ENCODE peak calls at places on chromosomes 16 and 17, in nine cellular contexts. F, T, A, J, R, V, K, D and W are unnamed samples. For H3K9me3, the result is how much of the 10 kb centered on the place peaks cover.

GRCh38 chr16:75230471-75231110 is 11.8 kb downstream of the CTRB1 start:
- DNase-seq in K (no peak), F (no peak), V (no peak), T (no peak), D (no peak), J (no peak), A (no peak), R (no peak), W (no peak)

GRCh38 chr16:50473375-50473945 is 74.7 kb upstream of the NKD1 start:
- DNase-seq in D (no peak), V (no peak), R (no peak), F (no peak), A (no peak), J (no peak), T (no peak), K (no peak), W (no peak)

GRCh38 chr17:79127534-79128135 is 53.0 kb downstream of the ENGASE start:
- DNase-seq in J (no peak), T (no peak), F (no peak), A (no peak), R (no peak), D (no peak), K (no peak), V (no peak), W (no peak)

GRCh38 chr17:68568581-68568980 is 32.6 kb downstream of the FAM20A start:
- DNase-seq in D (no peak), K (peak), F (no peak), A (no peak), J (no peak), R (no peak), V (no peak), T (no peak), W (no peak)

GRCh38 chr16:1556254-1556653 is 22.8 kb downstream of the TMEM204 start:
- DNase-seq in A (no peak), V (no peak), T (no peak), D (no peak), K (no peak), F (no peak), J (peak), R (no peak), W (no peak)

GRCh38 chr16:84497836-84498610 is 6.4 kb downstream of the MEAK7 start:
- DNase-seq in A (no peak), R (no peak), T (no peak), F (no peak), V (no peak), K (peak), D (no peak), J (no peak), W (no peak)

GRCh38 chr17:34584805-34585416 is 5.5 kb downstream of the TMEM132E start:
- DNase-seq in D (no peak), T (no peak), V (no peak), A (no peak), J (no peak), F (no peak), R (no peak), K (no peak), W (no peak)

GRCh38 chr17:82216301-82217119 is 3.9 kb upstream of the CCDC57 start:
- DNase-seq in V (peak), T (peak), F (peak), K (no peak), R (peak), A (peak), D (no peak), J (peak), W (peak)

GRCh38 chr16:70267516-70267915 is 15.8 kb upstream of the EXOSC6 start:
- DNase-seq in T (no peak), D (no peak), J (no peak), R (no peak), V (peak), F (no peak), K (peak), A (peak), W (no peak)

GRCh38 chr17:74842599-74843351 is 16.9 kb downstream of the GRIN2C start:
- DNase-seq in A (peak), T (peak), F (peak), D (no peak), K (peak), J (peak), R (peak), V (peak), W (peak)

GRCh38 chr17:64232466-64233262 is 30.4 kb downstream of the TEX2 start:
- DNase-seq in T (no peak), D (no peak), J (no peak), K (no peak), V (no peak), F (no peak), R (no peak), A (no peak), W (no peak)

GRCh38 chr17:73906896-73907600 is 262.8 kb upstream of the SDK2 start:
- DNase-seq in D (no peak), F (no peak), A (no peak), T (no peak), R (no peak), V (no peak), J (no peak), K (peak), W (no peak)

GRCh38 chr17:252456-252855 is 71.0 kb upstream of the DOC2B start:
- DNase-seq in D (no peak), J (no peak), F (no peak), R (no peak), K (no peak), V (peak), A (no peak), T (no peak), W (no peak)

GRCh38 chr17:81794509-81794908 is 9.4 kb upstream of the GCGR start:
- DNase-seq in J (no peak), D (no peak), V (no peak), T (no peak), K (peak), F (no peak), R (no peak), A (peak), W (no peak)

GRCh38 chr16:28067604-28068382 is 4.3 kb upstream of the GSG1L start:
- DNase-seq in K (no peak), D (no peak), J (peak), T (no peak), A (no peak), R (no peak), F (no peak), V (no peak), W (no peak)

GRCh38 chr17:14304876-14305636 is 4.2 kb downstream of the HS3ST3B1 start:
- DNase-seq in J (no peak), V (no peak), T (no peak), A (peak), F (no peak), K (peak), D (no peak), R (no peak), W (no peak)

GRCh38 chr17:2343421-2343820 is 6.1 kb downstream of the SGSM2 start:
- DNase-seq in A (no peak), T (no peak), R (no peak), V (no peak), K (no peak), D (no peak), F (no peak), J (no peak), W (no peak)

GRCh38 chr16:88783391-88784073 is 1.5 kb downstream of the PIEZO1 start:
- DNase-seq in T (no peak), R (no peak), D (no peak), A (peak), F (no peak), K (no peak), V (peak), J (no peak), W (no peak)

GRCh38 chr17:69654981-69655581 is 240.6 kb downstream of the MAP2K6 start:
- DNase-seq in V (no peak), D (no peak), R (no peak), F (no peak), J (peak), A (peak), K (no peak), T (no peak), W (no peak)

GRCh38 chr17:77772461-77772897 is 186.0 kb upstream of the TNRC6C start:
- DNase-seq in D (no peak), R (peak), K (peak), J (peak), F (peak), A (peak), V (peak), T (peak), W (peak)

GRCh38 chr17:29855686-29856085 is 74.3 kb downstream of the SSH2 start:
- DNase-seq in J (no peak), K (no peak), T (no peak), R (no peak), V (no peak), F (no peak), D (no peak), A (peak), W (no peak)

GRCh38 chr17:72764632-72765041 is 327.9 kb downstream of the SLC39A11 start:
- DNase-seq in V (no peak), R (no peak), F (no peak), D (no peak), J (peak), A (no peak), K (no peak), T (no peak), W (no peak)

GRCh38 chr17:15048933-15049539 is 216.1 kb downstream of the PMP22 start:
- DNase-seq in V (no peak), R (no peak), K (peak), F (no peak), D (no peak), J (no peak), A (no peak), T (no peak), W (no peak)

GRCh38 chr17:29784661-29785060 is 145.4 kb downstream of the SSH2 start:
- DNase-seq in D (no peak), A (peak), V (no peak), J (no peak), K (no peak), R (no peak), T (no peak), F (no peak), W (peak)

GRCh38 chr17:48561894-48562810 is 16.0 kb downstream of the HOXB4 start:
- DNase-seq in T (no peak), V (no peak), R (no peak), K (no peak), D (no peak), F (no peak), J (no peak), A (peak), W (no peak)

GRCh38 chr17:48560452-48560817 is 15.5 kb upstream of the HOXB2 start:
- DNase-seq in F (no peak), T (no peak), K (no peak), J (no peak), A (no peak), V (no peak), R (no peak), D (no peak), W (no peak)

GRCh38 chr17:48558057-48558456 is 13.1 kb upstream of the HOXB2 start:
- DNase-seq in F (no peak), J (no peak), A (peak), K (no peak), T (no peak), D (no peak), R (no peak), V (no peak), W (no peak)

GRCh38 chr17:48558731-48559608 is 14.1 kb upstream of the HOXB2 start:
- DNase-seq in F (no peak), V (no peak), J (no peak), T (no peak), A (peak), R (no peak), K (no peak), D (no peak), W (no peak)

GRCh38 chr17:48559609-48560451 is 14.9 kb upstream of the HOXB2 start:
- DNase-seq in T (no peak), R (no peak), D (no peak), K (peak), V (no peak), J (no peak), A (no peak), F (no peak), W (no peak)
- H3K4me3 ChIP-seq in T (no peak), R (no peak), D (no peak), K (no peak), V (no peak), J (no peak), A (peak), F (no peak), W (no peak)

GRCh38 chr17:16622540-16623277 is 30.9 kb downstream of the ZNF624 start:
- DNase-seq in K (no peak), R (no peak), J (no peak), T (no peak), V (no peak), D (no peak), F (no peak), A (no peak), W (no peak)

GRCh38 chr17:16623282-16623681 is 30.4 kb downstream of the ZNF624 start:
- DNase-seq in A (no peak), D (no peak), J (no peak), T (no peak), F (no peak), R (no peak), V (no peak), K (no peak), W (no peak)

DNA sequence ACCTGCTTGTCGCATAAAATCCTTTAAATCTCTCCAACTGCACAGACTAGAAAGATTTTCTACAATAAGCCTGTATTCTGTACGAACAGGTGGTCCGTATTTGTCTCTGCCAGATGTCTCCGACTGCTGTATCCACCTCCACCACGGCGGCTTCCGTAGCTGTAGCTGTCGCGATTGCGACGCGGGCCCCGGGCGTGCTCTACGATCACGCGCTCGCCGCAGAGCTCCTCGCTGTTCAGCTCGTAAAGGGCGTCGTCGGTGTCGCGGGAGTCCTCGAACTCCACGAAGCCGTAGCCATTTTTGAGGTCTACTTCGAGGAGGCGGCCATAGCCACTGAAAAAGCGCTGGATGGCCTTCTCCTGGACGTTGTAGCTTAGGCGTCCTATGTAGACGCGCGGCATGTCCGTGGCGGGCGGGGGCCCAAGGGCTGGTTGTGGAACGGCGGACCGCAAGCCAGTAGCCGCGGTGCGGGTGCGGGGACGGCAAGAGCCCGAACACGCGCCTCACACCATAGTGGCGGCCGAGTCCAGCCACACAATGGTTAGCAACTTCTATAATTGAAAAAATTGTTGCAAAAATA is 36.1 kb downstream of the ZNF624 start:
- DNase-seq in F (no peak), J (no peak), T (no peak), A (no peak), V (no peak), D (no peak), R (no peak), K (no peak), W (no peak)
- H3K9me3 ChIP-seq in F (under half), J (under half), T (under half), A (half or more), V (under half), D (under half), R (half or more), K (under half), W (under half)

GRCh38 chr17:6097005-6097279 is 26.8 kb downstream of the WSCD1 start:
- DNase-seq in V (no peak), F (no peak), A (no peak), D (no peak), J (no peak), T (no peak), K (no peak), R (no peak), W (no peak)
- H3K4me3 ChIP-seq in V (no peak), F (no peak), A (no peak), D (no peak), J (no peak), T (no peak), K (no peak), R (no peak), W (no peak)

GRCh38 chr16:57532251-57532625 is 4.1 kb downstream of the CCDC102A start:
- DNase-seq in R (no peak), A (no peak), J (no peak), F (peak), D (no peak), V (peak), K (no peak), T (no peak), W (no peak)

GRCh38 chr16:57534337-57534880 is 2.0 kb downstream of the CCDC102A start:
- DNase-seq in A (no peak), V (peak), J (no peak), F (peak), R (no peak), D (no peak), K (peak), T (no peak), W (no peak)

GRCh38 chr16:57531635-57532220 is 4.6 kb downstream of the CCDC102A start:
- DNase-seq in R (no peak), F (peak), V (peak), A (no peak), J (no peak), D (no peak), T (no peak), K (peak), W (no peak)

GRCh38 chr16:57533618-57534336 is 2.6 kb downstream of the CCDC102A start:
- DNase-seq in T (no peak), D (no peak), R (no peak), F (peak), K (peak), A (no peak), V (peak), J (no peak), W (no peak)

GRCh38 chr16:57533366-57533617 is 3.1 kb downstream of the CCDC102A start:
- DNase-seq in T (no peak), A (no peak), F (peak), V (peak), J (no peak), R (no peak), K (no peak), D (no peak), W (no peak)
- H3K9me3 ChIP-seq in T (under half), A (under half), F (under half), V (under half), J (under half), R (under half), K (under half), D (under half), W (under half)

DNA sequence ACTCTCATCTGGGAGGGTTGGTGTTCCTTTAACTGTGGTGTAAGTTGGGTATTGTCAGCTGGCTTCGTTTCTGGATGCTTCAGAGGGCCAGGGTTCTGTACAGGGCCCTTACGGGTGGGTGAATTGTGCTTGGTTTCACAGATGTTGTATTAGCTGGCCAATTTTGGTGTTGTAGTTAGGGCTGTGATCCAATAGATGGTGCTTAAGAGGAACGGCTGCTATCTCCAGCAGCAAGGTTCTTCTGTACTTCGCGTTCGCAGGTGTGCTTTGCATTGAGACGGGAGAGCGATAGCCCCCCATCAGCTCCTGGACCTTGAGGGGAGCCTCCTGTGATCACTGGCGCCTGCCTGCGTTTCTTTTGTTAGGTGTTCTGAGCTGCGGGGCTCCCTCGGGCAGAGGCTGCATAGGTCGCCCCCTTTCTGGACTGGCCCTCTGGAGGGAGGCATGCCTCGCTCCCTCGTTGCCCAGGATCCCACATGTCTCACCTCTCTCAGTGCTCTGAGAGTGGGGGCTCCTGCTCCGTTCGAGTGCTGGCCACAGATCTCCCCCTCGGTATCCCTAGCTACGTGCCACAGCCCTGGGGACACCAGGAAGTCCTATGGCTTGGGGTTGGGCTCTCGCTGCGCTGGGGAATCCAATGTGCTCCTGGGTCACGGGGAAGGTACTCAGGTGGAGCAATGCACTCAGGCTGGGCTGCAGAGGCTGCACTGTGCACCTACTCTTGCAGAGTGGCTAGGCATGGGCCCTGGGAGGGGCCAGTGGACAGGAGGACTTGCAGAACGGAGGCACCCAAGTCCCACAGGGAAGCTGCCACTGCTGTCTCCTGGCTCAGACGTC is 844 bp upstream of the PRDM7 start:
- DNase-seq in V (no peak), K (peak), R (no peak), T (peak), J (no peak), F (no peak), A (no peak), D (no peak), W (no peak)
- H3K4me3 ChIP-seq in V (no peak), K (peak), R (peak), T (peak), J (peak), F (peak), A (peak), D (peak), W (peak)